ENCODE peak calls at places on chromosomes 11 and 22, in six cellular contexts. C is activated CD4-positive, alpha-beta T cell treated with anti-CD3 and anti-CD28 coated beads, Interleukin-2, amount 10 ng/mL, durations not matched to agents 7 days and 5 days; N is AG08396; S is C1 segment of cervical spinal cord; V is HFF-Myc; T is choroid plexus epithelial cell. H is an unnamed sample.

GRCh38 chr22:19568337-19569311 is 44.4 kb upstream of the CLDN5 start:
- DNase-seq in C (no peak), N (peak), S (no peak), V (peak), T (peak), H (peak)

GRCh38 chr11:4626207-4627105 is 10.8 kb upstream of the OR51D1 start:
- DNase-seq in C (peak), N (peak), S (no peak), V (peak), T (peak), H (peak)

GRCh38 chr11:7062534-7062933 is 26.3 kb upstream of the RBMXL2 start:
- DNase-seq in C (no peak), N (no peak), S (no peak), V (no peak), T (no peak), H (no peak)

GRCh38 chr22:37062657-37063381 is 11.3 kb downstream of the KCTD17 start:
- DNase-seq in C (no peak), N (no peak), S (no peak), V (no peak), T (no peak), H (no peak)

GRCh38 chr22:35719212-35719869 is 1.7 kb downstream of the APOL5 start:
- DNase-seq in C (no peak), N (no peak), S (no peak), V (no peak), T (no peak), H (no peak)

GRCh38 chr22:29203883-29204282 is 1.8 kb upstream of the EMID1 start:
- DNase-seq in C (no peak), N (peak), S (no peak), V (no peak), T (no peak), H (no peak)

GRCh38 chr22:23063539-23064380 is 6.6 kb upstream of the GNAZ start:
- DNase-seq in C (no peak), N (no peak), S (no peak), V (no peak), T (no peak), H (no peak)

GRCh38 chr22:38901111-38901641 is 29.2 kb upstream of the CBX6 start:
- DNase-seq in C (no peak), N (no peak), S (no peak), V (no peak), T (no peak), H (no peak)

GRCh38 chr11:7688238-7688826 is 15.0 kb upstream of the CYB5R2 start:
- DNase-seq in C (peak), N (peak), S (no peak), V (no peak), T (peak), H (peak)

GRCh38 chr11:102111011-102111786 is 952 bp downstream of the YAP1 start:
- DNase-seq in C (no peak), N (peak), S (peak), V (no peak), T (peak), H (peak)

GRCh38 chr11:103582351-103582909 is 454.0 kb upstream of the DDI1 start:
- DNase-seq in C (no peak), N (no peak), S (no peak), V (no peak), T (peak), H (peak)

GRCh38 chr11:19349340-19350025 is 108.7 kb upstream of the E2F8 start:
- DNase-seq in C (no peak), N (no peak), S (peak), V (no peak), T (no peak), H (no peak)

GRCh38 chr11:66910016-66910415 is 48.2 kb downstream of the PC start:
- DNase-seq in C (no peak), N (no peak), S (no peak), V (no peak), T (no peak), H (no peak)

GRCh38 chr11:122115520-122116343 is at the start of gene BLID:
- DNase-seq in C (no peak), N (no peak), S (peak), V (no peak), T (peak), H (peak)

GRCh38 chr11:116348226-116348625 is 424.6 kb downstream of the BUD13 start:
- DNase-seq in C (no peak), N (no peak), S (peak), V (no peak), T (no peak), H (no peak)

GRCh38 chr11:69367211-69367964 is 73.4 kb downstream of the MYEOV start:
- DNase-seq in C (no peak), N (no peak), S (no peak), V (no peak), T (no peak), H (no peak)

GRCh38 chr11:4704054-4704789 is at the start of gene MMP26:
- DNase-seq in C (no peak), N (no peak), S (no peak), V (no peak), T (no peak), H (no peak)

GRCh38 chr11:67614730-67615454 is 8.2 kb downstream of the NDUFV1 start:
- DNase-seq in C (no peak), N (no peak), S (no peak), V (no peak), T (no peak), H (no peak)

GRCh38 chr11:32723332-32723731 is 71.1 kb downstream of the CCDC73 start:
- DNase-seq in C (no peak), N (no peak), S (no peak), V (no peak), T (no peak), H (no peak)

H was measured in adipocyte.